ENCODE peak calls at places on chromosomes 3 and 15, in seven cellular contexts. E is SK-N-SH, I is GM12878, U is K562, V is H1, M is HepG2, K is HCT116. W is an unnamed sample. For H3K4me1, the result is how much of the 10 kb centered on the place peaks cover.

GRCh38 chr15:60507596-60508424 is 28.9 kb upstream of the ICE2 start:
- DNase-seq in E (peak), I (peak), U (peak), V (no peak), M (peak), K (peak), W (no peak)

GRCh38 chr3:63352008-63352279 is 73.8 kb downstream of the SYNPR start:
- DNase-seq in E (no peak), I (no peak), U (no peak), V (no peak), M (no peak), K (no peak), W (no peak)

GRCh38 chr3:111210003-111210699 is 138.5 kb downstream of the NECTIN3 start:
- DNase-seq in E (no peak), I (no peak), U (no peak), V (no peak), M (no peak), K (no peak), W (no peak)

GRCh38 chr3:139978966-139979365 is 44.0 kb downstream of the CLSTN2 start:
- DNase-seq in E (no peak), I (no peak), U (no peak), V (no peak), M (no peak), K (no peak), W (no peak)

GRCh38 chr3:54696313-54696712 is 231.5 kb downstream of the LRTM1 start:
- DNase-seq in E (no peak), I (no peak), U (no peak), V (no peak), M (peak), K (no peak), W (no peak)

GRCh38 chr3:111864821-111865656 is 6.0 kb downstream of the PHLDB2 start:
- DNase-seq in E (no peak), I (no peak), U (no peak), V (no peak), M (peak), K (no peak), W (no peak)

GRCh38 chr3:127159547-127159946 is 33.4 kb upstream of the PRR23E start:
- DNase-seq in E (no peak), I (no peak), U (no peak), V (no peak), M (no peak), K (no peak), W (no peak)

GRCh38 chr15:25862469-25863066 is 559 bp downstream of the ATP10A start:
- DNase-seq in E (no peak), I (no peak), U (no peak), V (no peak), M (no peak), K (no peak), W (no peak)

GRCh38 chr15:72866086-72866646 is 82.6 kb upstream of the ADPGK start:
- DNase-seq in E (no peak), I (no peak), U (no peak), V (no peak), M (no peak), K (no peak), W (no peak)

GRCh38 chr15:101452572-101452971 is 36.9 kb downstream of the PCSK6 start:
- DNase-seq in E (peak), I (no peak), U (no peak), V (no peak), M (peak), K (no peak), W (no peak)

DNA sequence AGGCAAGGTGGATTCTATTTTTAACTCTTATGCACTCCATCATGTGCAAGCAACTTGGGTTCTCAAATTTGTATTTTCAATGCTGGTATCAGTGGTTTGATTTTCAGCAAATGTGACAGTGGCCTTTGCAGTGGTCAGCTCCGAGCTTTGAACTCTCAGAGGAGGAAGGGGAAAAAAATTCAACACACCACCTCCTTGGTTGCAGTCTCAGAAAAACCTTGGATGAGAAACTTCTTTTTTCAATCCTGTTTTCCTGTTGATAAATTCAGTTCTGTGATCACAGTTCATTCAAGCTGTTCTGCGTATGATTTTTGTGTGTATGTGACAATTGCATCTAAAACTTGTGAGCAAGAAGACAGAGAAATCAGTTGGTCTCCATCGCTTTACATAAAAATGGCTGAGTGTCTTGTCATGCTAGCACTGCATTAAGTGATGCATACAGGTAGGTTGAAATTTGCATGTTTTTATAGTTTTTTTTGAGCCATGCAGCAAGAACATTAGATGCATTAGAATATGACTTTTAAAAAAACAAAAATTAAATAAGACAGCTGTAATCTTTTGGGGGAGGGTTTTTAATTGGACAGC is 19.2 kb downstream of the ZBTB38 start:
- DNase-seq in E (no peak), I (no peak), U (no peak), V (no peak), M (no peak), K (no peak), W (no peak)
- H3K4me3 ChIP-seq in E (no peak), I (peak), U (no peak), V (no peak), M (no peak), K (no peak), W (no peak)

DNA sequence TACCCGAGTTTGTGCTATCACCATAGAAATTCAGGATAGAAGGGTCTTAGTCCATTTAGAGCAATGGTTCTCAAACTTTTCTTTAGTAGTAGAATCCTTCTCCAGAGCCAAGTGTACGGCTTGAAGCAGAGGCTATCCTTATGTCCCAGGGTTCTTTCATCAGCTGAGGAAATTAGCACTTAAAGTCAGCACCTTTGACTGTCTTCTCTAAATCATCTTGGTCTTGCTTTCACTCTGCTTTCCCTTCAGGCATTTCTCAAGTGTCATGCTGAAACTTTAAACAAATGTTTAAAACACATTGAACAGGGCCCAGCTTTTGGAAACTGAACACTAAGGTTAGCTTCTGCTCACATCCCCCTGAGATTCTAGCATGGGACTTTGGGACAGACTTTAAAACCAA is 78.2 kb downstream of the TM4SF4 start:
- DNase-seq in E (no peak), I (no peak), U (no peak), V (no peak), M (no peak), K (no peak), W (no peak)
- H3K4me1 ChIP-seq in E (half or more), I (under half), U (under half), V (under half), M (half or more), K (under half), W (half or more)

GRCh38 chr3:37712918-37713819 is 148.5 kb upstream of the CTDSPL start:
- DNase-seq in E (no peak), I (no peak), U (no peak), V (no peak), M (no peak), K (no peak), W (no peak)
- TF ChIP-seq SIN3A in E (no peak), I (no peak), U (no peak), V (no peak), M (no peak), K (no peak), W (no peak)

GRCh38 chr3:39056151-39056550 is 4.3 kb downstream of the WDR48 start:
- DNase-seq in E (no peak), I (no peak), U (no peak), V (no peak), M (no peak), K (no peak), W (no peak)
- H3K4me3 ChIP-seq in E (no peak), I (no peak), U (no peak), V (no peak), M (no peak), K (no peak), W (no peak)

GRCh38 chr15:91950054-91950453 is 96.5 kb downstream of the SLCO3A1 start:
- DNase-seq in E (no peak), I (no peak), U (no peak), V (no peak), M (no peak), K (no peak), W (no peak)
- H3K4me1 ChIP-seq in E (under half), I (under half), U (under half), V (under half), M (under half), K (under half), W (under half)

GRCh38 chr15:100114100-100114499 is 227.7 kb downstream of the ADAMTS17 start:
- DNase-seq in E (no peak), I (no peak), U (no peak), V (no peak), M (no peak), K (no peak), W (no peak)
- TF ChIP-seq SIN3A in E (no peak), I (no peak), U (no peak), V (no peak), M (no peak), K (no peak), W (no peak)

DNA sequence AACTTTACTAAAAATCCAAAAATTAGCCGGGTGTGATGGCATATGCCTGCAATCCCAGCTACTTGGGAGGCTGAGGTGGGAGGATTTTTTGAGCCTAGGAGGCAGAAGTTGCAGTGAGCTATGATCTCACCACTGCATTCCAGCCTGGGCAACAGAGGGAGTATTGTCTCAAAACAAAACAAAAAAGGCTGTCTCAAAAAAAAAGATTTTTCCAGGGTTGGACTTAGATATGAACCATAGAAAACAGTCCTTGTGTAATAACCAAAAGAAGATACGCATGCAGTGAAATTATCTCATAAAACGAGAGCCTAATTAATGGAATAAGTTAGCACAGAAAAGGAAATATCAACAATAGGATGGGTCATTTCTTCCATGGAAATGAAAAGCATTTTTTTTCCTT is 320.4 kb upstream of the RASGRP1 start:
- DNase-seq in E (no peak), I (no peak), U (no peak), V (no peak), M (peak), K (no peak), W (no peak)
- H3K4me3 ChIP-seq in E (no peak), I (no peak), U (no peak), V (no peak), M (no peak), K (no peak), W (no peak)

DNA sequence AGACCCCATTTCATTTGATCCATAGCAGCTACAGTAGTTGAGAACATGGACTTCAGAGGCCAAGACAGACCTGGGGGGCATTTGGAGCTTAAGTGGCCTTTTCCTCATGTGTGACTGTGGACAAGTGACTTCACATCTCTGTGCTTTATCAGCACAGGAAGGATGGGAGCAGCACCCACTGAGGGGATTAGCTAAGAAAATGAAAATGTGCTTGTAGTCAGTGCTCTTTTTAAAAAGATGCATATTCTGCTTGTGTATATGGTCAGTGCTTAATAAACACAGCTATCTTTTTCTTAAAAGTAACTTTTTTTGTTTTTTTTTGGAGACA is 34.5 kb downstream of the SLC6A6 start:
- DNase-seq in E (no peak), I (no peak), U (no peak), V (no peak), M (no peak), K (no peak), W (no peak)
- H3K4me1 ChIP-seq in E (half or more), I (under half), U (half or more), V (under half), M (under half), K (half or more), W (half or more)

GRCh38 chr3:113000691-113001090 is 9.9 kb downstream of the GTPBP8 start:
- DNase-seq in E (no peak), I (no peak), U (no peak), V (no peak), M (no peak), K (no peak), W (no peak)

GRCh38 chr3:113002033-113002432 is 11.2 kb downstream of the GTPBP8 start:
- DNase-seq in E (no peak), I (no peak), U (no peak), V (no peak), M (no peak), K (no peak), W (no peak)

GRCh38 chr3:113005622-113006021 is 14.8 kb downstream of the GTPBP8 start:
- DNase-seq in E (no peak), I (no peak), U (no peak), V (no peak), M (no peak), K (no peak), W (no peak)

GRCh38 chr3:113006350-113007056 is 15.7 kb downstream of the GTPBP8 start:
- DNase-seq in E (no peak), I (no peak), U (no peak), V (no peak), M (no peak), K (no peak), W (no peak)

DNA sequence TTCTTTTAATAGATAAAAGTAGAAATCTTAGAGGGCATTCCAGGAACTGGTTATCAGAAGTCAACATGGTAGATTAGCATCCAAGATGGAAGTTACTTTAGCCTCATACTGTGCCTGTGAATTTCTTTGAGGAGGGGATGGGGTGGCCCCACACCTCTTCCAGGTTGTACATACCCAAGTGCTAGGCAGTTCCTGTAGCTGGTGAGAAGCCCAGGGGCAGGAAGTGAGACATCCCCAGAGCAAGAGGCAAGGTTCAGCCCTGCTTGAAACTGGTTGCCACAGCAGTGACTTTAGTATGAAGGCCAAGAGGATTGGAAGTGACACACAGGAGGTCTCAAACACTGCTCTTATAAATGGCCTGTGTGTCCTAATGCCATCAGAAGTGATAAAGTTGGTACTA is 11.9 kb downstream of the GTPBP8 start:
- DNase-seq in E (no peak), I (no peak), U (no peak), V (no peak), M (no peak), K (no peak), W (no peak)
- TF ChIP-seq SIN3A in E (no peak), I (no peak), U (no peak), V (no peak), M (no peak), K (no peak), W (no peak)

W was measured in Panc1.